ENCODE peak calls at places on chromosomes 11 and 22, in four cellular contexts. W is HepG2, M is WTC11, O is K562. Q is an unnamed sample.

GRCh38 chr22:38397189-38398097 is 57.6 kb downstream of the KCNJ4 start:
- DNase-seq in W (no peak), M (peak), O (no peak), Q (peak)

GRCh38 chr11:127996825-127997224 is 590.5 kb downstream of the ETS1 start:
- DNase-seq in W (no peak), M (no peak), O (no peak), Q (no peak)

GRCh38 chr11:124717786-124718634 is 21.7 kb upstream of the NRGN start:
- DNase-seq in W (peak), M (peak), O (no peak), Q (peak)

GRCh38 chr22:31343235-31344191 is 2.6 kb downstream of the PATZ1 start:
- DNase-seq in W (no peak), M (peak), O (peak), Q (no peak)

GRCh38 chr11:134559617-134559992 is 147.6 kb upstream of the B3GAT1 start:
- DNase-seq in W (no peak), M (no peak), O (no peak), Q (no peak)

GRCh38 chr11:74932169-74932568 is 16.7 kb downstream of the XRRA1 start:
- DNase-seq in W (no peak), M (no peak), O (no peak), Q (no peak)

GRCh38 chr22:50260801-50261614 is 475 bp downstream of the MAPK12 start:
- DNase-seq in W (no peak), M (peak), O (peak), Q (peak)

GRCh38 chr11:1650918-1651262 is 21.3 kb downstream of the KRTAP5-5 start:
- DNase-seq in W (no peak), M (no peak), O (no peak), Q (no peak)

GRCh38 chr11:1759151-1759850 is 4.4 kb downstream of the CTSD start:
- DNase-seq in W (no peak), M (no peak), O (no peak), Q (no peak)

GRCh38 chr11:126654886-126655806 is 299.7 kb downstream of the ST3GAL4 start:
- DNase-seq in W (no peak), M (no peak), O (no peak), Q (no peak)

GRCh38 chr11:11035331-11035730 is 177.5 kb upstream of the ZBED5 start:
- DNase-seq in W (no peak), M (no peak), O (no peak), Q (no peak)

GRCh38 chr22:34236527-34236926 is 316.3 kb upstream of the LARGE1 start:
- DNase-seq in W (no peak), M (no peak), O (no peak), Q (no peak)

GRCh38 chr22:29255064-29255621 is 12.6 kb downstream of the RHBDD3 start:
- DNase-seq in W (no peak), M (no peak), O (no peak), Q (no peak)

GRCh38 chr11:69940246-69940610 is 121.0 kb upstream of the FGF3 start:
- DNase-seq in W (no peak), M (peak), O (no peak), Q (no peak)

GRCh38 chr22:31346255-31346732 is at the start of gene PATZ1:
- DNase-seq in W (peak), M (peak), O (peak), Q (peak)

GRCh38 chr22:24953294-24954113 is 988 bp downstream of the KIAA1671 start:
- DNase-seq in W (peak), M (no peak), O (no peak), Q (no peak)

GRCh38 chr11:7689239-7689638 is 15.9 kb upstream of the CYB5R2 start:
- DNase-seq in W (no peak), M (no peak), O (no peak), Q (no peak)

GRCh38 chr11:27468209-27468608 is 4.4 kb downstream of the LGR4 start:
- DNase-seq in W (no peak), M (no peak), O (no peak), Q (no peak)

GRCh38 chr11:31397239-31397834 is 27.7 kb downstream of the DNAJC24 start:
- DNase-seq in W (peak), M (no peak), O (no peak), Q (peak)

GRCh38 chr11:6667733-6668374 is 12.2 kb upstream of the DCHS1 start:
- DNase-seq in W (peak), M (no peak), O (peak), Q (peak)

GRCh38 chr11:17014774-17015638 is 792 bp upstream of the PLEKHA7 start:
- DNase-seq in W (peak), M (peak), O (peak), Q (peak)

GRCh38 chr22:39234157-39234793 is 10.5 kb downstream of the PDGFB start:
- DNase-seq in W (no peak), M (no peak), O (no peak), Q (no peak)

GRCh38 chr11:88297320-88298263 is 39.9 kb downstream of the CTSC start:
- DNase-seq in W (peak), M (no peak), O (no peak), Q (peak)

DNA sequence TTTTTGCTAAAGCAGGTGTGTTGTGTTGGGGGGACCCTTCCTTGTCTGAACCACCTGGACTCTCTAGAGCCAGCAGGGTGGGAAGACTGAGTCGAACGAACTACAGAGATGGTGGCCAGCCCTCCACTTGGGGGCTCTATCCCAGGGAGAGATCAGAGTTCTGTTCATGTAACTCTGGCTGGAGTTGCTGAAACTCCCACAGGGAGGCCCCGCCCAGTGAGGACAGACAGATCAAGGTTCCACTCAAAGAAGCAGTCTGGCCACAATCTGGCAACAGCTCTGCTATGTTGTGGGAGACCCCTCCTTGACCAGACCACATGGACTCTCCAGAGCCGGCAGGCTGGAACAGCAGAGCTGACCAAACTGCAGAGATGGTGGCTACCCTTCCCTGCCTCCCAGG is 20.2 kb upstream of the OR5AK2 start:
- DNase-seq in W (no peak), M (no peak), O (no peak), Q (no peak)
- TF ChIP-seq ELF4 in W (no peak), M (no peak), O (no peak), Q (no peak)

GRCh38 chr11:93229876-93230275 is 32.1 kb upstream of the SLC36A4 start:
- DNase-seq in W (no peak), M (no peak), O (no peak), Q (no peak)

GRCh38 chr11:93220078-93220477 is 22.3 kb upstream of the SLC36A4 start:
- DNase-seq in W (no peak), M (no peak), O (no peak), Q (no peak)

GRCh38 chr11:93221539-93221938 is 23.7 kb upstream of the SLC36A4 start:
- DNase-seq in W (no peak), M (no peak), O (no peak), Q (no peak)

GRCh38 chr11:93225642-93226041 is 27.9 kb upstream of the SLC36A4 start:
- DNase-seq in W (no peak), M (no peak), O (no peak), Q (no peak)
- TF ChIP-seq ELF4 in W (no peak), M (no peak), O (no peak), Q (no peak)

GRCh38 chr22:20419664-20419951 is 18.0 kb downstream of the SCARF2 start:
- DNase-seq in W (no peak), M (no peak), O (no peak), Q (no peak)
- TF ChIP-seq ELF4 in W (no peak), M (no peak), O (no peak), Q (no peak)

GRCh38 chr22:17706451-17706900 is 67.8 kb downstream of the BID start:
- DNase-seq in W (peak), M (no peak), O (no peak), Q (no peak)
- TF ChIP-seq ELF4 in W (no peak), M (no peak), O (no peak), Q (no peak)

GRCh38 chr11:19938866-19939265 is 221.4 kb downstream of the DBX1 start:
- DNase-seq in W (no peak), M (no peak), O (no peak), Q (no peak)

GRCh38 chr11:19936461-19936860 is 223.8 kb downstream of the DBX1 start:
- DNase-seq in W (no peak), M (no peak), O (no peak), Q (no peak)

GRCh38 chr11:19935507-19935906 is 222.9 kb downstream of the NAV2 start:
- DNase-seq in W (no peak), M (peak), O (no peak), Q (no peak)

GRCh38 chr11:19939415-19939929 is 220.8 kb downstream of the DBX1 start:
- DNase-seq in W (no peak), M (no peak), O (no peak), Q (no peak)

DNA sequence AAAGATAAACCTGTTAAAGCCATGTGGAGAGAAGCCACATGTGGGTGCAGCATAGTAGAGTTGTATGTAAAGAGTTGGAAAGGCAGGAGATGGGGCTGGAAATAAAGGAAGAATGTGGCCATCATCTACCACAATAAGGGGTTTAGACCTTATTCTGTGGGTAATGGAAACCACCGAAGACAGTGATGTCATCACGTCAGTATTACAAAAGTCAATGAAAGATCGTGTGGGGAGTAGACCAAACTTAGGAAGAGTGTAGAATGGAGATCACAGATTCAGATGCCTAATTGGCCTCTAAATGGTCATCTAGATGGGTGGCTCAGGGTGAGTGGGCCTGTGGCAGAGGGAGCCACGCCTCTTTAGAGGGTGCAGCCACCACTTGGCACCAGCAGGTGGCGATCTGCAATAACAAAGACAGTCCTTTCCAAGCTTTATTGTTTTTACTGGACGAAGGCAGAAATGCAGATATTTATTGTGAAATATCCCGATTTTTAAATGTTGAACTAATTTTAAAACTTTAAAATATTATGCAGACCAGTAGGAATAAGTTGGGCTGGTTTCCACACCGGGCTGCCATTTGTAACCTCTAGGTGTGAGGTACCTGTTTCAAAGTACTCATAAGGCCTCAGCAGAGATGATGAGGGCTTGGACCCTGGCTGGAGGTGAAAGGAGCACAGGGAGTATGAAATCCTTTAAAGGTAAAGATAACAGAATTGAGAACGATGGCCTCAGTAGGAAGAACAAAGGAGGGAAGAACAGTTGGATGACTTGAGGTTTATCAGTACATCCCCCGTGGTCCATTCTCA is 222.0 kb downstream of the DBX1 start:
- DNase-seq in W (peak), M (peak), O (peak), Q (peak)
- TF ChIP-seq ELF4 in W (no peak), M (no peak), O (no peak), Q (no peak)

GRCh38 chr11:59719556-59719955 is 5.9 kb upstream of the OR10V1 start:
- DNase-seq in W (no peak), M (no peak), O (no peak), Q (no peak)
- TF ChIP-seq ELF4 in W (no peak), M (no peak), O (no peak), Q (no peak)

GRCh38 chr11:46642627-46643335 is 25.4 kb downstream of the ATG13 start:
- DNase-seq in W (no peak), M (no peak), O (peak), Q (no peak)
- TF ChIP-seq ELF4 in W (no peak), M (no peak), O (no peak), Q (no peak)

GRCh38 chr11:64655901-64656601 is 65.0 kb downstream of the SLC22A12 start:
- DNase-seq in W (no peak), M (no peak), O (peak), Q (no peak)
- TF ChIP-seq ELF4 in W (no peak), M (no peak), O (no peak), Q (no peak)

GRCh38 chr11:3947084-3947483 is 91.6 kb downstream of the STIM1 start:
- DNase-seq in W (no peak), M (no peak), O (no peak), Q (no peak)
- TF ChIP-seq ELF4 in W (no peak), M (no peak), O (no peak), Q (no peak)

GRCh38 chr11:60563553-60564235 is 48.5 kb downstream of the MS4A13 start:
- DNase-seq in W (no peak), M (peak), O (no peak), Q (no peak)
- TF ChIP-seq ELF4 in W (no peak), M (no peak), O (no peak), Q (no peak)

Q was measured in HEK293T.